ENCODE peak calls at places on chromosomes 13 and 19, in four cellular contexts. U is heart left ventricle; M is CD8-positive, alpha-beta T cell; B is AG04450. D is an unnamed sample.

GRCh38 chr13:38384171-38384570 is 34.5 kb downstream of the UFM1 start:
- DNase-seq in U (no peak), M (no peak), B (no peak), D (no peak)

GRCh38 chr19:12555456-12555930 is 4.2 kb upstream of the ZNF564 start:
- DNase-seq in U (peak), M (no peak), B (no peak), D (no peak)

GRCh38 chr19:1512671-1513491 is at the start of gene ADAMTSL5:
- DNase-seq in U (peak), M (peak), B (no peak), D (peak)

GRCh38 chr13:87884874-87885273 is 213.7 kb downstream of the SLITRK5 start:
- DNase-seq in U (no peak), M (no peak), B (peak), D (no peak)

GRCh38 chr19:39341122-39341719 is 1.0 kb upstream of the SAMD4B start:
- DNase-seq in U (peak), M (no peak), B (no peak), D (peak)

GRCh38 chr19:887072-887471 is 5.9 kb downstream of the MED16 start:
- DNase-seq in U (no peak), M (no peak), B (peak), D (no peak)

GRCh38 chr19:4390862-4391693 is 9.3 kb downstream of the SH3GL1 start:
- DNase-seq in U (no peak), M (no peak), B (no peak), D (no peak)

GRCh38 chr19:15666883-15667282 is 6.0 kb upstream of the CYP4F12 start:
- DNase-seq in U (no peak), M (no peak), B (no peak), D (no peak)

GRCh38 chr19:44988896-44989563 is 12.2 kb upstream of the RELB start:
- DNase-seq in U (peak), M (peak), B (peak), D (peak)

GRCh38 chr13:39311619-39312018 is 273.4 kb downstream of the NHLRC3 start:
- DNase-seq in U (peak), M (no peak), B (no peak), D (peak)

GRCh38 chr19:18969953-18970659 is 29.1 kb upstream of the HOMER3 start:
- DNase-seq in U (no peak), M (no peak), B (no peak), D (no peak)

GRCh38 chr19:7550987-7551761 is 15.7 kb downstream of the PNPLA6 start:
- DNase-seq in U (peak), M (peak), B (no peak), D (peak)

GRCh38 chr13:25659091-25659502 is 287.3 kb downstream of the ATP8A2 start:
- DNase-seq in U (no peak), M (no peak), B (no peak), D (no peak)

GRCh38 chr19:6750062-6750461 is 10.6 kb downstream of the TRIP10 start:
- DNase-seq in U (peak), M (no peak), B (no peak), D (peak)

GRCh38 chr13:31908696-31909386 is 122.7 kb upstream of the FRY start:
- DNase-seq in U (no peak), M (no peak), B (no peak), D (no peak)

GRCh38 chr19:41554902-41555301 is 21.1 kb upstream of the CEACAM21 start:
- DNase-seq in U (no peak), M (no peak), B (no peak), D (no peak)

GRCh38 chr19:1864480-1865171 is 1.2 kb upstream of the KLF16 start:
- DNase-seq in U (peak), M (peak), B (no peak), D (peak)

GRCh38 chr13:46861959-46862358 is 34.9 kb downstream of the HTR2A start:
- DNase-seq in U (no peak), M (no peak), B (no peak), D (no peak)

DNA sequence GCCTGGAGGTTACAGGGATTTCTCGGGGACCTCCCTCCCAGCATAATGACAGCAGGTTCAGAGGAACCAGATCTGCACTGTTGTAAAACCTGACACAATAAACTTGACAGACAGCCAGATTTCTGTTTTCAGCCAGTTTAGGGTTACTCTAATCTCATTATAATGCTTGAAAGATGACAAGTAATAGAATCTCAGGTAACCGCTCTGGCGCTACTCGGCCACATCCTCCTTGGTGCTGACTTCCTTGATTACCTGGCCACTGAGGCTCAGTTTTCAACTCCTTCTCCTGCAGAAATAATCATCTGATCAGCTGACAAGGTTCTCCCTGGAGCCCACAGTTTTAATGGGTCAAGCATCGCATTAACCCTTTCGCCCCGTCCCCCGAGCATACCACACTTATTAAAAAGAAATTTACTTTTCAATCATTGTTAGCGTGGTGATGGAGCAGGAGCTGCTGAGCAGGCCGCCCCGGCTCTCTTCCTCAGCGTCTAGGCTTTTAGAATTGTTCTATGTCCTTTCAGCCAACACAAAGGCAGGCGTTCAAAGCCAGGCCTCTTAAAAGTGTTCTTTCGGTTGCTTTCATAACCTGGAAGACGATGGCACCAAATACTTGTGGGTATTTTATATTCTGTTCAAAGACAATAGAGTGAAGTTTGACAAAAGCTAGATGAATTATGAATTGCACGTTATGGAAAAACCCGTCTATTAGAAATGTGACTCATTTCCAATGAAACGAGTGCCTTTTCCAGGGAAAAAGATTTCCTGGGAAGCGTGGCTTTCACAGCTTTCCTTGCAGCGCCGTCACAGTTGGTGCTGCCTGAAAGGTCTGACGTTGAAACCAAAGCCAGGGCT is 78.5 kb downstream of the SOX1 start:
- DNase-seq in U (no peak), M (no peak), B (no peak), D (no peak)
- H3K27ac ChIP-seq in U (no peak), M (no peak), B (no peak), D (no peak)

DNA sequence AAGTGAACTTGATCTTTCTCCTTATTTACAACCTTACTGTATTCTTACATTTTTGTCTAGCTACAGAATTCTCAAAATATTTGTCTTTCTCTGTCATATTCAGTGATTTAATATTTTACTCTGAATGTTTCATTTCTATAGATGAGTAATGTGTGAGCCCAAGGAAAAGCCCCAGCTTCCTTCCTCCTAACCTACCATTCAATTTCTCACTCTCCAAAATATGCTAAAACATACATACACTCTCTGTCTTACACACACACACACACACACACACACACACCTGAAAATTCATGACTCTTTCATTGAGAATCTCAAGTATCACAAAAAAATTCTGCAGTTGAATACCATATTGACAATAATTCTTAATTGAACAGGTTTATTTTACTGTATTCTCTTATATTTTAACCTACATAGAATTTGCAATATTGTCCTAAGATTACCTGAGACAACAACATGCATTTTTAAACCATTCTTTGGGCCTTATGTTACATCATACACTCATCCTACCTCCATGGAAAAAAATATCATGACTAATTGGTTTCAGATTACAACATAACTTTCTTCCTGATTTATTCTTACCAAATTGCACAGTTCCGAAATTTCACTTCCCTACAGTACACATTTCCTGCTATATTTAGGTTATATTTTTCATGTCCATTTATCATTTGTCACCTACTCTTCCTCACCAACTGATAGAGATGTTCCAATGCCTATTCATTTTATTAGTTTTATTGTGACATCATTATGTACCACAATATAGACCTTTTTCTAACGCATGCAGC is 1965.6 kb upstream of the PCDH20 start:
- DNase-seq in U (no peak), M (no peak), B (no peak), D (no peak)
- H3K4me3 ChIP-seq in U (no peak), M (no peak), B (no peak), D (no peak)

GRCh38 chr19:55091126-55091910 is 15.6 kb downstream of the EPS8L1 start:
- DNase-seq in U (no peak), M (no peak), B (no peak), D (no peak)
- H3K27ac ChIP-seq in U (no peak), M (no peak), B (no peak), D (peak)

GRCh38 chr19:47628058-47628771 is 19.3 kb downstream of the BICRA start:
- DNase-seq in U (no peak), M (no peak), B (no peak), D (no peak)

GRCh38 chr19:47623151-47623920 is 14.4 kb downstream of the BICRA start:
- DNase-seq in U (peak), M (no peak), B (no peak), D (peak)

GRCh38 chr19:47623921-47624391 is 15.0 kb downstream of the BICRA start:
- DNase-seq in U (no peak), M (no peak), B (no peak), D (no peak)

GRCh38 chr19:47626238-47626637 is 17.3 kb downstream of the BICRA start:
- DNase-seq in U (no peak), M (no peak), B (no peak), D (no peak)

GRCh38 chr19:47625650-47626049 is 16.7 kb downstream of the BICRA start:
- DNase-seq in U (no peak), M (no peak), B (no peak), D (no peak)
- H3K4me3 ChIP-seq in U (no peak), M (no peak), B (no peak), D (no peak)

D was measured in left ventricle myocardium inferior.